ENCODE peak calls at places on chromosomes 3 and 15, in six cellular contexts. K is K562, W is IMR-90, O is SK-N-SH, H is HCT116, A is HepG2. X is an unnamed sample.

GRCh38 chr3:160027541-160028195 is 39.0 kb downstream of the IL12A start:
- DNase-seq in K (peak), W (peak), O (no peak), H (no peak), A (no peak), X (no peak)

GRCh38 chr3:194090716-194091115 is 45.2 kb upstream of the HES1 start:
- DNase-seq in K (no peak), W (no peak), O (no peak), H (no peak), A (no peak), X (no peak)

GRCh38 chr15:89654847-89655805 is at the start of gene KIF7:
- DNase-seq in K (peak), W (peak), O (peak), H (no peak), A (peak), X (peak)

GRCh38 chr15:33330931-33331330 is 20.2 kb downstream of the RYR3 start:
- DNase-seq in K (no peak), W (no peak), O (no peak), H (no peak), A (no peak), X (no peak)

GRCh38 chr3:57079221-57079831 is 18.9 kb downstream of the SPATA12 start:
- DNase-seq in K (peak), W (no peak), O (peak), H (no peak), A (peak), X (peak)

GRCh38 chr3:82058809-82059208 is 297.4 kb upstream of the GBE1 start:
- DNase-seq in K (no peak), W (no peak), O (no peak), H (no peak), A (no peak), X (no peak)

GRCh38 chr3:140276698-140277097 is 341.7 kb downstream of the CLSTN2 start:
- DNase-seq in K (peak), W (peak), O (no peak), H (peak), A (peak), X (no peak)

GRCh38 chr15:95988574-95988887 is 342.0 kb upstream of the NR2F2 start:
- DNase-seq in K (peak), W (peak), O (no peak), H (no peak), A (peak), X (no peak)

GRCh38 chr3:5061218-5061569 is 60.9 kb upstream of the ARL8B start:
- DNase-seq in K (no peak), W (no peak), O (no peak), H (no peak), A (no peak), X (no peak)

GRCh38 chr3:52005571-52005986 is 9.9 kb upstream of the RPL29 start:
- DNase-seq in K (peak), W (peak), O (peak), H (no peak), A (no peak), X (no peak)

GRCh38 chr15:79394231-79394630 is 37.9 kb upstream of the MINAR1 start:
- DNase-seq in K (no peak), W (peak), O (no peak), H (no peak), A (no peak), X (no peak)

GRCh38 chr3:13860001-13860400 is 19.9 kb downstream of the WNT7A start:
- DNase-seq in K (no peak), W (no peak), O (no peak), H (no peak), A (no peak), X (no peak)

GRCh38 chr3:109977903-109978302 is 640.6 kb upstream of the DPPA4 start:
- DNase-seq in K (no peak), W (no peak), O (no peak), H (no peak), A (no peak), X (no peak)

GRCh38 chr15:78880242-78880533 is 7.5 kb downstream of the MORF4L1 start:
- DNase-seq in K (no peak), W (peak), O (no peak), H (no peak), A (no peak), X (no peak)

GRCh38 chr15:78879517-78880241 is 7.0 kb downstream of the MORF4L1 start:
- DNase-seq in K (peak), W (peak), O (no peak), H (no peak), A (no peak), X (no peak)

GRCh38 chr15:28934645-28935044 is 48.9 kb downstream of the APBA2 start:
- DNase-seq in K (no peak), W (no peak), O (no peak), H (no peak), A (no peak), X (no peak)

GRCh38 chr15:38150794-38151193 is 101.8 kb upstream of the SPRED1 start:
- DNase-seq in K (no peak), W (no peak), O (no peak), H (no peak), A (no peak), X (no peak)

GRCh38 chr15:82810061-82810862 is 834 bp downstream of the WHAMM start:
- DNase-seq in K (peak), W (peak), O (peak), H (no peak), A (peak), X (peak)

GRCh38 chr3:116442331-116443021 is 2.8 kb downstream of the LSAMP start:
- DNase-seq in K (no peak), W (peak), O (no peak), H (no peak), A (no peak), X (no peak)

GRCh38 chr3:150365132-150365604 is 42.9 kb upstream of the TSC22D2 start:
- DNase-seq in K (peak), W (peak), O (no peak), H (peak), A (no peak), X (no peak)

GRCh38 chr3:168647582-168647981 is 551.9 kb upstream of the GOLIM4 start:
- DNase-seq in K (no peak), W (peak), O (no peak), H (no peak), A (no peak), X (no peak)

GRCh38 chr3:160458151-160458550 is 8.6 kb upstream of the TRIM59 start:
- DNase-seq in K (peak), W (no peak), O (no peak), H (no peak), A (no peak), X (no peak)

GRCh38 chr3:20760981-20761380 is 575.0 kb upstream of the SGO1 start:
- DNase-seq in K (no peak), W (no peak), O (no peak), H (no peak), A (no peak), X (no peak)

GRCh38 chr15:65051266-65051665 is 6.1 kb downstream of the SLC51B start:
- DNase-seq in K (no peak), W (no peak), O (no peak), H (no peak), A (no peak), X (no peak)

GRCh38 chr3:24953060-24953771 is 458.6 kb upstream of the THRB start:
- DNase-seq in K (no peak), W (no peak), O (no peak), H (no peak), A (no peak), X (no peak)

GRCh38 chr3:125443923-125444322 is 68.8 kb upstream of the ZNF148 start:
- DNase-seq in K (no peak), W (peak), O (no peak), H (no peak), A (no peak), X (no peak)

GRCh38 chr3:107236661-107237375 is 140.4 kb upstream of the CCDC54 start:
- DNase-seq in K (peak), W (no peak), O (peak), H (no peak), A (no peak), X (no peak)

GRCh38 chr3:133833880-133834620 is 28.4 kb downstream of the SRPRB start:
- DNase-seq in K (peak), W (no peak), O (no peak), H (no peak), A (no peak), X (no peak)

GRCh38 chr15:90650117-90650955 is 66.8 kb upstream of the BLM start:
- DNase-seq in K (peak), W (peak), O (no peak), H (no peak), A (no peak), X (no peak)

GRCh38 chr3:41213563-41213962 is 14.3 kb downstream of the CTNNB1 start:
- DNase-seq in K (no peak), W (no peak), O (no peak), H (no peak), A (no peak), X (no peak)

GRCh38 chr15:101043911-101044624 is 124.9 kb downstream of the LRRK1 start:
- DNase-seq in K (no peak), W (no peak), O (no peak), H (no peak), A (no peak), X (no peak)

GRCh38 chr15:63994073-63994600 is 52.1 kb downstream of the DAPK2 start:
- DNase-seq in K (no peak), W (no peak), O (no peak), H (no peak), A (no peak), X (no peak)

GRCh38 chr15:29570121-29570930 is 251.9 kb downstream of the TJP1 start:
- DNase-seq in K (no peak), W (no peak), O (peak), H (no peak), A (no peak), X (peak)

GRCh38 chr15:25250906-25251622 is 187.8 kb downstream of the UBE3A start:
- DNase-seq in K (no peak), W (no peak), O (no peak), H (no peak), A (no peak), X (no peak)

GRCh38 chr15:25248583-25249235 is 190.1 kb downstream of the UBE3A start:
- DNase-seq in K (no peak), W (no peak), O (no peak), H (no peak), A (no peak), X (no peak)

GRCh38 chr15:25250011-25250596 is 188.7 kb downstream of the UBE3A start:
- DNase-seq in K (no peak), W (no peak), O (no peak), H (no peak), A (no peak), X (no peak)

GRCh38 chr15:25247418-25248030 is 191.3 kb downstream of the UBE3A start:
- DNase-seq in K (no peak), W (no peak), O (no peak), H (no peak), A (no peak), X (no peak)

GRCh38 chr15:25249236-25250010 is 189.4 kb downstream of the UBE3A start:
- DNase-seq in K (no peak), W (no peak), O (no peak), H (no peak), A (no peak), X (no peak)
- TF ChIP-seq RAD21 in K (no peak), W (no peak), O (no peak), H (no peak), A (no peak), X (no peak)

GRCh38 chr15:50884583-50884982 is 23.9 kb upstream of the AP4E1 start:
- DNase-seq in K (no peak), W (peak), O (no peak), H (no peak), A (no peak), X (peak)
- TF ChIP-seq RAD21 in K (no peak), W (no peak), O (no peak), H (no peak), A (no peak), X (no peak)

GRCh38 chr3:184223946-184224345 is 5.4 kb upstream of the VWA5B2 start:
- DNase-seq in K (no peak), W (no peak), O (no peak), H (no peak), A (no peak), X (no peak)

GRCh38 chr3:184222521-184222920 is 6.9 kb upstream of the VWA5B2 start:
- DNase-seq in K (no peak), W (no peak), O (no peak), H (no peak), A (no peak), X (no peak)

DNA sequence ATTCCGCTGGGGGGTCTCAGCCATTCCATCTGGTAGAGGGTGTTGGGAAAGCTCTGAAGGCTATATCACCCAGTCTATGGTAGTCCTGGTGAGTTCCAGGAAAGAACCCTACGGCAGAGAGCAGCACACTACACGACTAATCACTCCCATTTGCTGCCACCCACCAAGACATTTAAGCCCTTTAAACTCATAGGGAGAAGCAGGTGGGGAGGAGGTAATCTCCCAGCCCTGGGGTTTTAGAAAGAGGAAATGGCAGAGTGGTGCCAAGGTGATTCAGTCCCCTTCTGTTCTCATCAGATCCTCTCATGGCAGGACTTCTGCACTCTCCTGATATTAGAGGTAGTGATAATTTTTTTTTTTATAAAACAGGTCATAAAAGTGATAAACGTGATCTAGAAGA is 10.6 kb upstream of the VWA5B2 start:
- DNase-seq in K (no peak), W (no peak), O (no peak), H (no peak), A (no peak), X (no peak)
- TF ChIP-seq RAD21 in K (no peak), W (no peak), O (no peak), H (no peak), A (no peak), X (no peak)

GRCh38 chr3:46335546-46335945 is 18.4 kb upstream of the CCR2 start:
- DNase-seq in K (no peak), W (no peak), O (no peak), H (no peak), A (no peak), X (no peak)

GRCh38 chr3:46338840-46339239 is 15.1 kb upstream of the CCR2 start:
- DNase-seq in K (no peak), W (no peak), O (no peak), H (no peak), A (no peak), X (no peak)

GRCh38 chr3:46337911-46338310 is 16.0 kb upstream of the CCR2 start:
- DNase-seq in K (no peak), W (no peak), O (no peak), H (no peak), A (no peak), X (no peak)

DNA sequence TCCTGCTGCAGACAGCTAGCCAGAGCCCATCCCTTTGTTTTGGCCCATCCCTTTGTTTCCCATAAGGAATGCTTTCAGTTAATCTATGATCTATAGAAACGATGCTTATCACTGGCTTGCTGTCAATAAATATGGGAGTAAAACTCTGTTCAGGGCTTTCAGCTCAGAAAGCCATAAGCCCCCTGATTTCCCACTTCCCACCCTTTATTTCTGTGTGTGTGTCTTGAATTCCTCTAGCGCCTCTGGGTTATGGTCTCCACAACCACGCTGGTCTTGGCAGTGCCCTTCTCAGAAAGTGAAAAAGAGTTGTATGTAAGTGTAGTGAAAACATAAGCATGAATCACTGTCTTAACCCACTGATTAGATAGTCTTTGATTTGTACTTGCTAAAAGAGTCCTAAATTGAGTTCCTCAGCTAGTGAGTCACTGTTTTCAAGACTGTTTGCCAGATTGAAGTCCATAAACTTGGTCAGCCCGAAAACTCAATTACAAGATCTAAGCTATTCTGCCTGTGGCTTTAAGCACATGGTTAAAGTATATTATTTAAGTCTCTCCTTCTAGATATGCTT is 18.9 kb upstream of the CCR2 start:
- DNase-seq in K (no peak), W (peak), O (no peak), H (no peak), A (no peak), X (no peak)
- TF ChIP-seq RAD21 in K (no peak), W (no peak), O (no peak), H (no peak), A (no peak), X (no peak)

GRCh38 chr3:101676219-101676764 is 640 bp downstream of the ZBTB11 start:
- DNase-seq in K (peak), W (peak), O (peak), H (peak), A (peak), X (peak)
- TF ChIP-seq RAD21 in K (no peak), W (no peak), O (no peak), H (no peak), A (no peak), X (no peak)

GRCh38 chr3:9866639-9867038 is 13.4 kb downstream of the CIDEC start:
- DNase-seq in K (no peak), W (no peak), O (no peak), H (no peak), A (no peak), X (no peak)
- TF ChIP-seq RAD21 in K (no peak), W (no peak), O (no peak), H (no peak), A (no peak), X (no peak)